ENCODE peak calls at places on chromosome 10, in ten cellular contexts. R, M, K, B, C, D, U, X, T and E are unnamed samples.

GRCh38 chr10:132684164-132684891 is 101.6 kb downstream of the NKX6-2 start:
- DNase-seq in R (no peak), M (no peak), K (peak), B (peak), C (no peak), D (no peak), U (peak), X (peak), T (no peak), E (no peak)

GRCh38 chr10:36362257-36362656 is 720.2 kb upstream of the FZD8 start:
- DNase-seq in R (no peak), M (no peak), K (no peak), B (no peak), C (no peak), D (no peak), U (no peak), X (no peak), T (no peak), E (no peak)

GRCh38 chr10:13327516-13327915 is 20.6 kb downstream of the SEPHS1 start:
- DNase-seq in R (no peak), M (no peak), K (no peak), B (no peak), C (no peak), D (no peak), U (no peak), X (no peak), T (no peak), E (no peak)

GRCh38 chr10:43905502-43906236 is 257.0 kb upstream of the ZNF32 start:
- DNase-seq in R (no peak), M (no peak), K (no peak), B (no peak), C (no peak), D (no peak), U (no peak), X (peak), T (no peak), E (no peak)

GRCh38 chr10:72328829-72329204 is 25.9 kb downstream of the DNAJB12 start:
- DNase-seq in R (no peak), M (no peak), K (no peak), B (no peak), C (no peak), D (no peak), U (no peak), X (no peak), T (no peak), E (no peak)

GRCh38 chr10:99767901-99768300 is 14.5 kb upstream of the ABCC2 start:
- DNase-seq in R (no peak), M (no peak), K (no peak), B (no peak), C (no peak), D (no peak), U (no peak), X (no peak), T (no peak), E (no peak)

GRCh38 chr10:101224060-101224909 is 5.0 kb downstream of the LBX1 start:
- DNase-seq in R (no peak), M (no peak), K (no peak), B (no peak), C (no peak), D (no peak), U (no peak), X (no peak), T (no peak), E (no peak)

GRCh38 chr10:1687606-1688005 is 49.7 kb downstream of the ADARB2 start:
- DNase-seq in R (no peak), M (no peak), K (no peak), B (no peak), C (no peak), D (no peak), U (no peak), X (no peak), T (no peak), E (no peak)

GRCh38 chr10:4532467-4532866 is 293.5 kb upstream of the AKR1E2 start:
- DNase-seq in R (no peak), M (no peak), K (peak), B (no peak), C (no peak), D (no peak), U (peak), X (no peak), T (no peak), E (no peak)